ENCODE peak calls at places on chromosomes 4 and X, in eight cellular contexts. I is transverse colon, A is ovary, R is esophagus squamous epithelium, T is tibial nerve, P is body of pancreas, D is breast epithelium, L is sigmoid colon. E is an unnamed sample. For H3K4me1, the result is how much of the 10 kb centered on the place peaks cover.

GRCh38 chr4:153725811-153726154 is 34.0 kb downstream of the RNF175 start:
- DNase-seq in I (no peak), A (no peak), R (no peak), T (no peak), P (no peak), D (no peak), L (no peak), E (no peak)

GRCh38 chrX:27222661-27223060 is 240.5 kb downstream of the PPP4R3C start:
- DNase-seq in I (no peak), A (no peak), R (no peak), T (no peak), P (no peak), D (no peak), L (no peak), E (no peak)

GRCh38 chr4:81470456-81471327 is 1.0 kb downstream of the RASGEF1B start:
- DNase-seq in I (peak), A (peak), R (peak), T (peak), P (peak), D (peak), L (peak), E (peak)

GRCh38 chrX:8189096-8189830 is 18.2 kb upstream of the VCX2 start:
- DNase-seq in I (no peak), A (no peak), R (no peak), T (no peak), P (no peak), D (no peak), L (no peak), E (no peak)

GRCh38 chrX:8971116-8971515 is 62.8 kb downstream of the FAM9B start:
- DNase-seq in I (no peak), A (no peak), R (no peak), T (no peak), P (no peak), D (no peak), L (no peak), E (no peak)

GRCh38 chr4:99087887-99088484 is 602 bp downstream of the ADH5 start:
- DNase-seq in I (peak), A (peak), R (no peak), T (peak), P (peak), D (peak), L (peak), E (peak)

GRCh38 chrX:40746536-40746935 is 11.2 kb upstream of the MED14 start:
- DNase-seq in I (no peak), A (no peak), R (no peak), T (no peak), P (no peak), D (no peak), L (no peak), E (no peak)

GRCh38 chrX:39772057-39772832 is 325.5 kb downstream of the BCOR start:
- DNase-seq in I (no peak), A (peak), R (no peak), T (no peak), P (peak), D (no peak), L (no peak), E (peak)

GRCh38 chr4:118278473-118279274 is 74.1 kb downstream of the PRSS12 start:
- DNase-seq in I (peak), A (peak), R (peak), T (peak), P (peak), D (peak), L (peak), E (peak)
- TF ChIP-seq POLR2A in I (peak), A (peak), R (peak), T (peak), P (peak), D (peak), L (peak), E (peak)

GRCh38 chrX:154542723-154543424 is 3.8 kb downstream of the G6PD start:
- DNase-seq in I (no peak), A (no peak), R (no peak), T (no peak), P (no peak), D (no peak), L (no peak), E (peak)
- H3K4me1 ChIP-seq in I (under half), A (under half), R (under half), T (under half), P (under half), D (under half), L (under half), E (under half)

GRCh38 chr4:6563935-6564645 is 10.9 kb upstream of the MAN2B2 start:
- DNase-seq in I (no peak), A (no peak), R (no peak), T (no peak), P (no peak), D (no peak), L (no peak), E (no peak)
- TF ChIP-seq CTCF in I (no peak), A (no peak), R (no peak), T (no peak), P (no peak), D (no peak), L (no peak), E (no peak)

GRCh38 chr4:70996014-70996353 is 2.5 kb downstream of the DCK start:
- DNase-seq in I (no peak), A (no peak), R (no peak), T (no peak), P (no peak), D (no peak), L (no peak), E (no peak)
- TF ChIP-seq POLR2A in I (no peak), A (no peak), R (no peak), T (no peak), P (no peak), D (no peak), L (no peak), E (no peak)

GRCh38 chr4:41197495-41197894 is 16.8 kb downstream of the APBB2 start:
- DNase-seq in I (no peak), A (no peak), R (no peak), T (no peak), P (no peak), D (no peak), L (no peak), E (no peak)
- H3K4me1 ChIP-seq in I (under half), A (under half), R (under half), T (half or more), P (under half), D (under half), L (under half), E (under half)

GRCh38 chr4:42398448-42399355 is 1.4 kb downstream of the SHISA3 start:
- DNase-seq in I (no peak), A (no peak), R (no peak), T (no peak), P (no peak), D (no peak), L (no peak), E (no peak)
- TF ChIP-seq CTCF in I (no peak), A (no peak), R (no peak), T (no peak), P (no peak), D (no peak), L (no peak), E (no peak)

DNA sequence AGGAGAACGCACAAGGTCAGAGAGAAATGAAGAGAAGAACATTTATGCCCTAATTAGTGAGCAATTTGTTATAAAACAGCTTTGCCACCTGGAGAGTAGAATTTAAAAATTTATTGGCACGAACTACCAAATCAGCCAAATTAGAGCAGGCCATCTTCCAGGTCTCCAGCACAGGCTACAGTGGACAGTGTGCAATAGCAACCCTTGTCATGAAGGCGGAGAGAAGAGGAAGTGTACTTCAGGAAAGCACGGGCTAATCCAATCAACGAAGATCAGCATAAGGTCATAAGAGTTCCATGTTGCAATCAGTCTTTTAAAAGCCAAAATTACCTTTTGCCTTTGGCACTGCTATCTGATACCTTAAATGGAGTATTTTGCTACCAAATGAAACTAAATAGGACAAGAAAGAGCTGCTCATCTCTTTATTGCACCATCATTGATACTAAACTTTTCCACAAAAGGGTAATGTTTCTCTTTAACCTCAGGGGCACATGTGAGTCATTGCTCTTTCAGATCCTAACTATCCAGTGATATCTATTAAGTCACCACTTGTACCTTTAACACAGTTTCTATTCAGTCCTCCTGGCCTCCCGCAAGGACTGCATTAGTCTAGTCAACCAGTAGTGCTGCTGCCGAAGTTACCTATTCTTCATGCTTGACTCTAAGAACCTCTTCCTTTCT is 19.9 kb downstream of the ANK2 start:
- DNase-seq in I (no peak), A (no peak), R (no peak), T (no peak), P (no peak), D (no peak), L (no peak), E (no peak)
- TF ChIP-seq POLR2A in I (no peak), A (no peak), R (no peak), T (no peak), P (no peak), D (no peak), L (no peak), E (no peak)

GRCh38 chr4:7041246-7041645 is 1.9 kb upstream of the TADA2B start:
- DNase-seq in I (no peak), A (no peak), R (no peak), T (no peak), P (no peak), D (no peak), L (no peak), E (no peak)

GRCh38 chr4:7041851-7042696 is 1.1 kb upstream of the TADA2B start:
- DNase-seq in I (peak), A (peak), R (no peak), T (peak), P (peak), D (no peak), L (peak), E (peak)

GRCh38 chr4:7043521-7044414 is 596 bp downstream of the TADA2B start:
- DNase-seq in I (peak), A (peak), R (no peak), T (no peak), P (peak), D (no peak), L (peak), E (peak)

GRCh38 chr4:7044415-7044930 is 1.3 kb downstream of the TADA2B start:
- DNase-seq in I (no peak), A (no peak), R (no peak), T (no peak), P (peak), D (no peak), L (no peak), E (peak)

DNA sequence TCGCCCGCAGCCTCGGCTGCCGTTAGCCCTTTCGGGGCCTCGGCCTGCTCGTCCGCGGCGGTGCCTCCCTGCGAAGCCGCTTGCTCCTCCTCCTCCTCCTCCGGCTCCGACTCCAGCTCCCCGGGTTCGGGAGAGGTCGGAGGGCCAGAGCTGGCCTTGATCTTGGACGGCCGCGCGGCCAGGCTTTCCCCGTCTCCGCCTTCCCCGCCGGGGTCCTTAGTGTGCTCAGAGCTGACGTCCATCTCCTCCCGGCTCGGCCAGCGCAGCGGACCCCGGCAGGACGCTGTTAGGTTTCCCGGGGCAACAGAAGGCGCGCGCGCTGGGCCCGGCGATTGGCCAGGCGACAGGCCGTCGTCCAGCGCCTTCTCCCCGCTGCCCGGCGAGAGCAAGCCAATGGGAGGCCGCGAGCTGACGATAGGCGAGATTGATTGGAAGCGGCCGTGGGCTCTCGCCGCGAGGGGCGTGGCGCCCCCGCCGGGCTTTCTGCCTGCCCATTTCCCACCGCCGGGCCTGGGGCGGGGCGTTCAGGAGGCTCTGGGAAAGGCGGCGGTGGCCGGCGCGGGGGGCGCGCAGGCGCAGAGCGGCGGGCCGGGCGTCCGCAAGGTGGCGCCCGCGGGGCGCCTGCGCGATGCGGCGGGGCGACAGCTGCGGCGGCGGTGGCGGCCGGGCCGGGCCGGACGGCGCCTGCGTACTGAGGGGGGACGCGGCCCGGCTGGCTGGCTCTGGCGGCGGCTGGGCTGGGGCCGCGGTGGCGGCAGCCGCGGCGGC is at the start of gene TADA2B:
- DNase-seq in I (peak), A (peak), R (peak), T (peak), P (peak), D (peak), L (peak), E (peak)
- H3K4me1 ChIP-seq in I (under half), A (under half), R (under half), T (under half), P (under half), D (under half), L (half or more), E (under half)

DNA sequence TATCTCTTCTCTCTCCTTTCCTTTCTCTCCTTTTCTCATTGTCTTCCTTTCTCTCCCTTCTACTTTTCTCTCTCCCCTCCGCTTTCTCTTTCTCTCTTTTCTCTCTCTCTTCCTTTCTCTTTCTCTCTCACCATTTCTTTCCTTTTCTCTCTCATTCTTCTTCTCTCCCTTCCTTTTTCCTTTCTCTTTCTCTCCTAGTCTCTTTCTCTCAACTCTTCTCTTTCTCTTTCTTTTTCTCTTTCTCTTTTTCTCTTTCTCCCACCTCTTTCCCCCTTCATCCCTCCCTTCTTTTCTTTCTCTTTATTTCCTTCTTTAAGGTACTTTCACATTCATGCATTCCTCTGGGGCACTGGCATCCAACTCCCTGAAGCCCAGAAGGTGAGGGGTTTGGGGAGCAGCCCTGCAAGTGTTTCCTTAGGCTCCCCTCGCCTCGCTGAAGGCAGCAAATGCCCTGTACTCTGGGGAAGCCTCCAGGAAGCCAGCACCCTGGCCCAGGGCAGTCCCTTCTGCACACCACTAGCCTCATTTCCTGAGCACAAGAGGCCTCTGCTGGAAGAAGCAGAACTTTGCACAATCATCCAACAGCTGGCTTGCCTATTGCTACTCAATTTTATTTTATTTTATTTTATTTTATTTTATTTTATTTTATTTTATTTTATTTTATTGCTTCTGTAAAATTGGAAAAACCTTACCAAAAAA is 124.2 kb downstream of the NFKB1 start:
- DNase-seq in I (peak), A (peak), R (no peak), T (no peak), P (no peak), D (no peak), L (no peak), E (no peak)
- TF ChIP-seq CTCF in I (no peak), A (no peak), R (no peak), T (peak), P (no peak), D (no peak), L (no peak), E (no peak)

DNA sequence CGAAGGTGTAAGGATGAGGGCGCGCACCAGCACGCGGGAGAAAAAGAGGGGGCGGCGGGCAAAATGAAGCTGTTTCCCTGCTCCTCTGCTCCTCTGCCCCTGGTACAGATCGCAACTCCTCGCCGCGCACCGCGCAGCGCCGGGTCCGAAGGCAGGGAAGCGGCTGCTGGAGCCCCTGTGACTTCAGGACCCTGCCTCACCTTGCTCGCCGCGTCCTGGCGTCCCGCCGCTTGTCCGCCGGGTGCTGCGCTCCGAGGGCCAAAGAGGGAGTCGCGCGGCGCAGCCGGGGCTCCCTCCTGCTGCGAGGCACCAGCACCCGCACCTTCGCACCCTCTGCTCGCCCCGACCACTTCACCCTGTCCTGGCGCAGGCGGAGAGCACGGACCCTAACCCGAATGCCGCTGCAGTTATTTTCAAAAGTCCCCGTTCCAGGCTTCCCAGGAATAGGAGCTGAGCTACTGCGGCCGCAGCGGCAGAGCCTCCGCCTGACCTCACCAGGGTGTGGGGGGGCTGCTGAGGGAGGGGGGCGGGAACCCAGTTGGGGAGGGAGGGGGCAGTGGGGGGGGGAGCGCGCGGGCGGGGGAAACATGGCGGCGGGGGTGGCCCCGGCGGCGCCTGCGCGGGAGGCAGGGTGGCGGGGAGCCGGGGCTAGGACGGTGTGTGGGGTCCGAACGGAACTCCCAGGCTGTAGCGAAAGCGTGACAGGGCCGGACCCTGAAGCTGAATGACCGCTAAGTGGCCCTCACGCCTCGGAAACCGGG is at the start of gene KLHL13:
- DNase-seq in I (peak), A (peak), R (no peak), T (peak), P (peak), D (peak), L (peak), E (peak)
- TF ChIP-seq POLR2A in I (no peak), A (no peak), R (no peak), T (no peak), P (peak), D (no peak), L (no peak), E (no peak)

E was measured in gastrocnemius medialis.